ENCODE peak calls at places on chromosomes 11 and 22, in five cellular contexts. T, G, Q, F and P are unnamed samples.

GRCh38 chr22:20494978-20495860 is at the start of gene KLHL22:
- DNase-seq in T (peak; percentile 14), G (no peak), Q (peak; percentile 39), F (peak; percentile 36), P (no peak)

GRCh38 chr11:127675602-127676001 is 675.0 kb upstream of the KIRREL3 start:
- DNase-seq in T (no peak), G (no peak), Q (no peak), F (no peak), P (no peak)

GRCh38 chr11:834371-835316 is 1.9 kb downstream of the CD151 start:
- DNase-seq in T (no peak), G (no peak), Q (no peak), F (no peak), P (no peak)

GRCh38 chr11:49208006-49208721 is at the start of gene FOLH1:
- DNase-seq in T (no peak), G (no peak), Q (no peak), F (peak; percentile 25), P (no peak)

GRCh38 chr11:65562020-65562419 is 3.9 kb upstream of the LTBP3 start:
- DNase-seq in T (no peak), G (no peak), Q (no peak), F (no peak), P (no peak)

GRCh38 chr22:28856095-28856455 is 27.3 kb upstream of the ZNRF3 start:
- DNase-seq in T (no peak), G (no peak), Q (no peak), F (no peak), P (no peak)

GRCh38 chr11:117075186-117075585 is 23.0 kb downstream of the SIK3 start:
- DNase-seq in T (no peak), G (no peak), Q (no peak), F (no peak), P (no peak)

GRCh38 chr11:63761173-63761572 is 7.4 kb downstream of the ZFTA start:
- DNase-seq in T (no peak), G (no peak), Q (no peak), F (no peak), P (no peak)

GRCh38 chr22:50258361-50259292 is 2.9 kb downstream of the MAPK12 start:
- DNase-seq in T (no peak), G (no peak), Q (no peak), F (no peak), P (no peak)

GRCh38 chr22:30198152-30198845 is 48.3 kb downstream of the LIF start:
- DNase-seq in T (no peak), G (no peak), Q (no peak), F (no peak), P (no peak)

GRCh38 chr11:31799794-31800397 is 11.2 kb downstream of the PAX6 start:
- DNase-seq in T (no peak), G (no peak), Q (no peak), F (no peak), P (no peak)

GRCh38 chr11:15663778-15664218 is 549.1 kb downstream of the INSC start:
- DNase-seq in T (no peak), G (no peak), Q (no peak), F (peak; percentile 74), P (no peak)

GRCh38 chr11:19938866-19939265 is 221.4 kb downstream of the DBX1 start:
- DNase-seq in T (no peak), G (no peak), Q (no peak), F (peak; percentile 46), P (no peak)

GRCh38 chr11:66020618-66021357 is 5.5 kb downstream of the CATSPER1 start:
- DNase-seq in T (no peak), G (no peak), Q (peak; percentile 61), F (no peak), P (no peak)

GRCh38 chr22:29799217-29799680 is 32.1 kb downstream of the UQCR10 start:
- DNase-seq in T (no peak), G (peak; percentile 17), Q (no peak), F (no peak), P (no peak)

GRCh38 chr11:37712246-37712645 is 1114.2 kb upstream of the RAG2 start:
- DNase-seq in T (no peak), G (no peak), Q (no peak), F (no peak), P (no peak)

GRCh38 chr11:77203901-77204755 is 76.1 kb downstream of the MYO7A start:
- DNase-seq in T (no peak), G (no peak), Q (no peak), F (no peak), P (no peak)

GRCh38 chr11:47417712-47418111 is 8.5 kb downstream of the PSMC3 start:
- DNase-seq in T (no peak), G (no peak), Q (no peak), F (no peak), P (no peak)

GRCh38 chr22:49340406-49340805 is 487.3 kb downstream of the BRD1 start:
- DNase-seq in T (no peak), G (no peak), Q (no peak), F (no peak), P (no peak)

GRCh38 chr11:101003468-101003867 is 126.1 kb downstream of the PGR start:
- DNase-seq in T (no peak), G (no peak), Q (no peak), F (no peak), P (no peak)

GRCh38 chr11:115769891-115770290 is 265.7 kb upstream of the CADM1 start:
- DNase-seq in T (no peak), G (no peak), Q (no peak), F (no peak), P (no peak)

GRCh38 chr11:118373263-118373662 is 13.9 kb downstream of the UBE4A start:
- DNase-seq in T (no peak), G (no peak), Q (no peak), F (no peak), P (no peak)

GRCh38 chr22:23684051-23684450 is 6.8 kb upstream of the RGL4 start:
- DNase-seq in T (no peak), G (no peak), Q (no peak), F (no peak), P (no peak)

GRCh38 chr11:95477981-95478380 is 247.0 kb upstream of the SESN3 start:
- DNase-seq in T (no peak), G (no peak), Q (no peak), F (no peak), P (no peak)

GRCh38 chr11:2399488-2400068 is 972 bp upstream of the TSSC4 start:
- DNase-seq in T (peak; percentile 23), G (no peak), Q (no peak), F (no peak), P (no peak)

GRCh38 chr11:10628506-10629236 is 60.2 kb upstream of the LYVE1 start:
- DNase-seq in T (no peak), G (no peak), Q (peak; percentile 25), F (no peak), P (no peak)

GRCh38 chr11:61148016-61148640 is 13.1 kb downstream of the VPS37C start:
- DNase-seq in T (no peak), G (no peak), Q (no peak), F (no peak), P (no peak)

GRCh38 chr11:12811861-12812260 is 137.6 kb downstream of the TEAD1 start:
- DNase-seq in T (no peak), G (no peak), Q (peak; percentile 44), F (no peak), P (no peak)

GRCh38 chr22:23302171-23303002 is 122.1 kb downstream of the BCR start:
- DNase-seq in T (no peak), G (no peak), Q (no peak), F (no peak), P (no peak)

GRCh38 chr22:37802310-37803194 is 5.2 kb upstream of the GCAT start:
- DNase-seq in T (no peak), G (no peak), Q (no peak), F (peak; percentile 55), P (no peak)

GRCh38 chr11:91220476-91221202 is 997.8 kb upstream of the CHORDC1 start:
- DNase-seq in T (no peak), G (no peak), Q (no peak), F (no peak), P (no peak)

GRCh38 chr11:103906291-103906850 is 130.1 kb upstream of the DDI1 start:
- DNase-seq in T (no peak), G (no peak), Q (no peak), F (no peak), P (no peak)